ENCODE peak calls at places on chromosomes 4 and X, in four cellular contexts. I is left ventricle myocardium inferior; V is CD8-positive, alpha-beta memory T cell; T is Peyer's patch. O is an unnamed sample.

GRCh38 chr4:2800691-2801596 is 8.1 kb downstream of the SH3BP2 start:
- DNase-seq in I (peak; percentile 90), V (no peak), T (peak; percentile 63), O (peak; percentile 95)

GRCh38 chr4:48329976-48330375 is 11.4 kb upstream of the SLAIN2 start:
- DNase-seq in I (no peak), V (no peak), T (no peak), O (no peak)

GRCh38 chrX:137425273-137425902 is 140.5 kb upstream of the ZIC3 start:
- DNase-seq in I (no peak), V (no peak), T (no peak), O (peak; percentile 46)

GRCh38 chr4:80322716-80323115 is 12.8 kb upstream of the CFAP299 start:
- DNase-seq in I (no peak), V (no peak), T (no peak), O (no peak)

GRCh38 chr4:115310671-115311070 is 197.3 kb upstream of the NDST4 start:
- DNase-seq in I (no peak), V (no peak), T (no peak), O (no peak)

GRCh38 chrX:97026406-97026805 is 142.7 kb downstream of the RPA4 start:
- DNase-seq in I (no peak), V (no peak), T (no peak), O (peak; percentile 39)

GRCh38 chr4:128810331-128810870 is 901 bp downstream of the JADE1 start:
- DNase-seq in I (peak; percentile 32), V (no peak), T (no peak), O (peak; percentile 59)

GRCh38 chr4:85828295-85828910 is 353.5 kb downstream of the ARHGAP24 start:
- DNase-seq in I (no peak), V (no peak), T (no peak), O (no peak)

GRCh38 chr4:23999714-24000113 is 109.9 kb upstream of the PPARGC1A start:
- DNase-seq in I (no peak), V (no peak), T (no peak), O (no peak)

GRCh38 chr4:162497564-162498167 is 333.9 kb upstream of the FSTL5 start:
- DNase-seq in I (no peak), V (peak; percentile 11), T (no peak), O (peak; percentile 13)

GRCh38 chr4:10098770-10099139 is 17.8 kb downstream of the WDR1 start:
- DNase-seq in I (no peak), V (no peak), T (no peak), O (no peak)

GRCh38 chrX:16212024-16212423 is 44.7 kb downstream of the MAGEB17 start:
- DNase-seq in I (no peak), V (no peak), T (no peak), O (no peak)

GRCh38 chr4:6681191-6681590 is 12.5 kb upstream of the S100P start:
- DNase-seq in I (no peak), V (no peak), T (peak; percentile 46), O (peak; percentile 71)

GRCh38 chrX:20487227-20487626 is 220.5 kb upstream of the RPS6KA3 start:
- DNase-seq in I (no peak), V (no peak), T (no peak), O (no peak)

GRCh38 chr4:108043536-108043935 is 53.8 kb downstream of the HADH start:
- DNase-seq in I (no peak), V (no peak), T (no peak), O (no peak)

DNA sequence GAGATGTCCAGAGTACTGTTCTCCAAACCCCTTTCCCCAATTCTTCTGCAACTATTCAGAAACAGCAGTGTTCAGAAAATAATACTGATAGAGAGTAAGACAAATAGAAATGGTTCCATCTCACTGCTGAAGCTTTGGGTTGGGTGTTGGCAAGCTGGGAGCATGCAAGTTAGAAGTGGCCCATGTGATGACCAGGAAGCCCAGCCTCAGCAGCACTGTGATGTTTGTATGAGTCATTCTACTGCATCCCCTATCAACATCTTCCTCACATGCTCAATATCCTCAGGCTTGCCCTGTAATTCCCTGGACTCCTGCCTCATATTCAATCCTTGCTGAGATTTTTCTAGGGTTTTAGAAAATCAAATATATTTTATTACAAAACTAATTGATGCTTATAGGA is 96.5 kb downstream of the CHRDL1 start:
- DNase-seq in I (no peak), V (no peak), T (no peak), O (no peak)
- H3K27me3 ChIP-seq in I (no peaks in the 10 kb centered on the region), V (no peaks in the 10 kb centered on the region), T (no peaks in the 10 kb centered on the region), O (no peaks in the 10 kb centered on the region)

GRCh38 chr4:25861422-25861926 is 1.3 kb downstream of the SEL1L3 start:
- DNase-seq in I (no peak), V (peak; percentile 11), T (no peak), O (no peak)
- H3K4me3 ChIP-seq in I (peak overlapping the region; percentile 88), V (peak overlapping the region; percentile 70), T (peak overlapping the region; percentile 95), O (peak overlapping the region; percentile 59)

GRCh38 chr4:122688529-122688928 is 44.0 kb upstream of the BBS12 start:
- DNase-seq in I (no peak), V (no peak), T (no peak), O (no peak)
- H3K27me3 ChIP-seq in I (no peaks in the 10 kb centered on the region), V (no peaks in the 10 kb centered on the region), T (no peaks in the 10 kb centered on the region), O (no peaks in the 10 kb centered on the region)

GRCh38 chr4:113645288-113645687 is 116.2 kb downstream of the CAMK2D start:
- DNase-seq in I (no peak), V (no peak), T (no peak), O (no peak)

GRCh38 chr4:113644398-113644797 is 117.1 kb downstream of the CAMK2D start:
- DNase-seq in I (no peak), V (no peak), T (no peak), O (no peak)

GRCh38 chr4:113643505-113643904 is 118.0 kb downstream of the CAMK2D start:
- DNase-seq in I (no peak), V (no peak), T (no peak), O (no peak)

GRCh38 chr4:113646456-113646809 is 115.1 kb downstream of the CAMK2D start:
- DNase-seq in I (no peak), V (no peak), T (peak; percentile 56), O (peak; percentile 11)

GRCh38 chr4:113645771-113646455 is 115.6 kb downstream of the CAMK2D start:
- DNase-seq in I (no peak), V (no peak), T (no peak), O (peak; percentile 4)
- H3K4me3 ChIP-seq in I (no peak overlapping the region), V (no peak overlapping the region), T (no peak overlapping the region), O (no peak overlapping the region)

GRCh38 chr4:4843651-4844291 is 15.7 kb upstream of the MSX1 start:
- DNase-seq in I (no peak), V (no peak), T (no peak), O (peak; percentile 61)
- H3K27me3 ChIP-seq in I (peaks cover 100% of the 10 kb centered on the region), V (no peaks in the 10 kb centered on the region), T (no peaks in the 10 kb centered on the region), O (peaks cover 5% of the 10 kb centered on the region)

DNA sequence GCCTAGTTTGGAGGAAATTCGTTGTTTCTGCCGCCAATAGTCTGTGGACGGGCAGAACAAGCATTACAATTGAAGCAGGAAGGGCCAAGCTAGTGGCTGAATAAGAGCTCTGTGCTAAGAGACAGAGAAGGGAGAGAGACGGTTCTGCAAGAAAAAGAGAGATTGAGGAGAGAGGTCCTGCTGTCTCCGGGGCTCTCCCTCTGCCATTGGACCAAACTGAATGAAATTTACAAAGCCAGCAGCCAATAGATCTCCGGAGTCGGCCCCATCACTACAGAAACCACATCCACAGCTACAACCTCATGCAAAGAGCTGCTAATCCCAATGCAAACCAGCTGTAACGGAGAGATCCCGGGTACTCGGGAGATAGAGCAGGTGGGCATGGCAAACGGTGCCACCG is at the start of gene NLGN4X:
- DNase-seq in I (no peak), V (no peak), T (no peak), O (peak; percentile 74)
- H3K4me3 ChIP-seq in I (peak within 1 kb of the TSS; percentile 61), V (no peak within 1 kb of the TSS), T (peak within 1 kb of the TSS; percentile 49), O (peak within 1 kb of the TSS; percentile 94)

GRCh38 chr4:8035371-8035780 is 95.7 kb upstream of the AFAP1 start:
- DNase-seq in I (no peak), V (no peak), T (no peak), O (no peak)
- H3K27me3 ChIP-seq in I (no peaks in the 10 kb centered on the region), V (no peaks in the 10 kb centered on the region), T (no peaks in the 10 kb centered on the region), O (no peaks in the 10 kb centered on the region)

DNA sequence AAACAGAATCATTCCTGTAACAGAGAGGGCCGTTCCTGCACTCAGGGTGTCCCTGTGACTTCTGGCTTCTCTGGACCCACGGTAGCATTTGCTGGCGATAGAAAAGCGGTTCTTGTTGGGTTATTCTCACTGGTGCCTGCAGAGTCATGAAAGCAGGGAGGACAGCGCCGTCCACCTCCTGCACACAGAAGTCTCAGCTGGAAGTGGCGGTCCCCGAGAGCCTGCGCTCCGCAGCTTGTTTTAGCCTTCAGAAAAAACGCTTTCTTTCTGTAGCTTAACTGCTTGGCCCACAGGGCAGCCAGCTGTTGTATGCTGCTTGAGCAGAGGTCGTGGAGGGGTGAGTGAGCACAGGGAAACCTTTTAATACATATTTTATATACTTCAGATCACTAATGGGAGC is 400.7 kb upstream of the FAT1 start:
- DNase-seq in I (no peak), V (no peak), T (no peak), O (no peak)
- H3K4me3 ChIP-seq in I (no peak overlapping the region), V (no peak overlapping the region), T (no peak overlapping the region), O (no peak overlapping the region)

GRCh38 chr4:56212774-56213173 is 174.5 kb downstream of the AASDH start:
- DNase-seq in I (no peak), V (no peak), T (no peak), O (no peak)
- H3K27me3 ChIP-seq in I (no peaks in the 10 kb centered on the region), V (no peaks in the 10 kb centered on the region), T (no peaks in the 10 kb centered on the region), O (peaks cover 33% of the 10 kb centered on the region)

GRCh38 chr4:8594097-8595038 is 1.8 kb downstream of the CPZ start:
- DNase-seq in I (no peak), V (no peak), T (no peak), O (peak; percentile 96)
- H3K4me3 ChIP-seq in I (no peak overlapping the region), V (no peak overlapping the region), T (no peak overlapping the region), O (no peak overlapping the region)